ENCODE peak calls at places on chromosome 21, in six cellular contexts. One of them, this sample, is unnamed.

GRCh38 chr21:41745971-41746743 is 20.7 kb downstream of the RIPK4 start:
- DNase-seq in H7: peak
- DNase-seq in spleen: no peak
- DNase-seq in HFF-Myc: no peak
- DNase-seq in suprapubic skin: no peak
- DNase-seq in right cardiac atrium: no peak
- DNase-seq in this sample: no peak

GRCh38 chr21:17688912-17689874 is 76.5 kb upstream of the BTG3 start:
- DNase-seq in suprapubic skin: no peak
- DNase-seq in H7: no peak
- DNase-seq in spleen: peak
- DNase-seq in right cardiac atrium: peak
- DNase-seq in HFF-Myc: peak
- DNase-seq in this sample: peak

GRCh38 chr21:34800797-34801518 is 132.2 kb downstream of the CLIC6 start:
- DNase-seq in right cardiac atrium: no peak
- DNase-seq in H7: no peak
- DNase-seq in HFF-Myc: no peak
- DNase-seq in spleen: no peak
- DNase-seq in suprapubic skin: no peak
- DNase-seq in this sample: peak

GRCh38 chr21:27807596-27807995 is 840.7 kb upstream of the ADAMTS5 start:
- DNase-seq in H7: no peak
- DNase-seq in suprapubic skin: no peak
- DNase-seq in HFF-Myc: no peak
- DNase-seq in right cardiac atrium: no peak
- DNase-seq in spleen: no peak
- DNase-seq in this sample: no peak

GRCh38 chr21:35316933-35317332 is 267.8 kb upstream of the RUNX1 start:
- DNase-seq in spleen: no peak
- DNase-seq in right cardiac atrium: peak
- DNase-seq in H7: no peak
- DNase-seq in suprapubic skin: no peak
- DNase-seq in HFF-Myc: no peak
- DNase-seq in this sample: peak

GRCh38 chr21:27058673-27059365 is 91.9 kb upstream of the ADAMTS5 start:
- DNase-seq in suprapubic skin: no peak
- DNase-seq in H7: no peak
- DNase-seq in right cardiac atrium: no peak
- DNase-seq in spleen: no peak
- DNase-seq in HFF-Myc: no peak
- DNase-seq in this sample: peak

GRCh38 chr21:34986561-34987533 is 62.3 kb downstream of the RUNX1 start:
- DNase-seq in HFF-Myc: no peak
- DNase-seq in spleen: no peak
- DNase-seq in right cardiac atrium: peak
- DNase-seq in H7: peak
- DNase-seq in suprapubic skin: no peak
- DNase-seq in this sample: peak

GRCh38 chr21:31133243-31133830 is 95.1 kb upstream of the KRTAP19-8 start:
- DNase-seq in HFF-Myc: no peak
- DNase-seq in H7: no peak
- DNase-seq in suprapubic skin: no peak
- DNase-seq in right cardiac atrium: no peak
- DNase-seq in spleen: no peak
- DNase-seq in this sample: no peak

GRCh38 chr21:27425172-27425571 is 458.3 kb upstream of the ADAMTS5 start:
- DNase-seq in right cardiac atrium: no peak
- DNase-seq in HFF-Myc: no peak
- DNase-seq in suprapubic skin: no peak
- DNase-seq in H7: no peak
- DNase-seq in spleen: no peak
- DNase-seq in this sample: no peak

GRCh38 chr21:41444703-41445464 is 18.8 kb downstream of the MX1 start:
- DNase-seq in H7: no peak
- DNase-seq in right cardiac atrium: no peak
- DNase-seq in suprapubic skin: no peak
- DNase-seq in spleen: peak
- DNase-seq in HFF-Myc: no peak
- DNase-seq in this sample: no peak

GRCh38 chr21:33712022-33712803 is 69.9 kb downstream of the ITSN1 start:
- DNase-seq in spleen: no peak
- DNase-seq in H7: peak
- DNase-seq in HFF-Myc: no peak
- DNase-seq in suprapubic skin: no peak
- DNase-seq in right cardiac atrium: no peak
- DNase-seq in this sample: no peak

GRCh38 chr21:35142036-35142825 is 93.1 kb upstream of the RUNX1 start:
- DNase-seq in right cardiac atrium: no peak
- DNase-seq in suprapubic skin: no peak
- DNase-seq in H7: no peak
- DNase-seq in spleen: no peak
- DNase-seq in HFF-Myc: no peak
- DNase-seq in this sample: peak

GRCh38 chr21:45973475-45974072 is 8.0 kb upstream of the COL6A1 start:
- DNase-seq in HFF-Myc: no peak
- DNase-seq in suprapubic skin: peak
- DNase-seq in H7: peak
- DNase-seq in spleen: peak
- DNase-seq in right cardiac atrium: peak
- DNase-seq in this sample: peak

GRCh38 chr21:45993210-45994085 is 11.9 kb downstream of the COL6A1 start:
- DNase-seq in HFF-Myc: no peak
- DNase-seq in right cardiac atrium: peak
- DNase-seq in suprapubic skin: peak
- DNase-seq in spleen: peak
- DNase-seq in H7: no peak
- DNase-seq in this sample: no peak

GRCh38 chr21:35905973-35906357 is 154.4 kb downstream of the SETD4 start:
- DNase-seq in right cardiac atrium: no peak
- DNase-seq in HFF-Myc: no peak
- DNase-seq in spleen: no peak
- DNase-seq in suprapubic skin: no peak
- DNase-seq in H7: no peak
- DNase-seq in this sample: no peak

GRCh38 chr21:29182674-29183073 is 52.2 kb downstream of the MAP3K7CL start:
- DNase-seq in HFF-Myc: no peak
- DNase-seq in suprapubic skin: no peak
- DNase-seq in spleen: no peak
- DNase-seq in right cardiac atrium: no peak
- DNase-seq in H7: no peak
- DNase-seq in this sample: no peak

GRCh38 chr21:35095859-35096291 is 46.8 kb upstream of the RUNX1 start:
- DNase-seq in spleen: no peak
- DNase-seq in right cardiac atrium: no peak
- DNase-seq in HFF-Myc: no peak
- DNase-seq in H7: no peak
- DNase-seq in suprapubic skin: no peak
- DNase-seq in this sample: no peak

GRCh38 chr21:37437376-37438080 is 71.0 kb downstream of the DYRK1A start:
- DNase-seq in spleen: no peak
- DNase-seq in H7: no peak
- DNase-seq in right cardiac atrium: no peak
- DNase-seq in HFF-Myc: no peak
- DNase-seq in suprapubic skin: no peak
- DNase-seq in this sample: no peak

GRCh38 chr21:37435719-37436118 is 69.1 kb downstream of the DYRK1A start:
- DNase-seq in HFF-Myc: peak
- DNase-seq in H7: no peak
- DNase-seq in right cardiac atrium: no peak
- DNase-seq in suprapubic skin: no peak
- DNase-seq in spleen: no peak
- DNase-seq in this sample: peak

GRCh38 chr21:37433441-37433840 is 66.9 kb downstream of the DYRK1A start:
- DNase-seq in spleen: no peak
- DNase-seq in suprapubic skin: no peak
- DNase-seq in HFF-Myc: no peak
- DNase-seq in H7: no peak
- DNase-seq in right cardiac atrium: no peak
- DNase-seq in this sample: no peak

GRCh38 chr21:37435120-37435519 is 68.5 kb downstream of the DYRK1A start:
- DNase-seq in HFF-Myc: peak
- DNase-seq in H7: peak
- DNase-seq in suprapubic skin: no peak
- DNase-seq in spleen: no peak
- DNase-seq in right cardiac atrium: peak
- DNase-seq in this sample: peak

DNA sequence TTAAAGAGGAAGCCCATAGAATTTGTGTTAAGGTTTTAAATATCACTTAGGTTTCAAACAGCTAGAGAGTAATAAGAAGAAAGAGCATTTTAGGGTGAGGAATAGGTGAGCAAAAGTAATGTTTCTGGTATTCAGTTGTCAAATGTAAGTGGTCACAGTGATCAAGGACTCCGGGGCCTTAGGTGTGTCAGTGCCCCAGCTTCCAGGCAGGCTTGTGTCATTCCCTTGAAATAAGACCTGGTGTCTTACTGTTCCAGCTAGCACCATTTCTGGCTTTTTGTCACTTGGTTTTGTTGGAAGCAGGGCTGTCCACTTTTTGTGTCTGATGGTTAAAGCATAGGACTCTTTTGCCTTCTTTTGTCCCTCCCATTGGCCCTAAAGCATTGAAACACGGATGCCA is 69.6 kb downstream of the DYRK1A start:
- DNase-seq in H7: no peak
- DNase-seq in HFF-Myc: no peak
- DNase-seq in spleen: no peak
- DNase-seq in right cardiac atrium: no peak
- DNase-seq in suprapubic skin: no peak
- DNase-seq in this sample: no peak
- H3K4me3 ChIP-seq in H7: no peak
- H3K4me3 ChIP-seq in HFF-Myc: no peak
- H3K4me3 ChIP-seq in spleen: no peak
- H3K4me3 ChIP-seq in right cardiac atrium: no peak
- H3K4me3 ChIP-seq in suprapubic skin: no peak
- H3K4me3 ChIP-seq in this sample: no peak

GRCh38 chr21:37006243-37006520 is 320 bp upstream of the RIPPLY3 start:
- DNase-seq in spleen: no peak
- DNase-seq in HFF-Myc: no peak
- DNase-seq in suprapubic skin: no peak
- DNase-seq in right cardiac atrium: no peak
- DNase-seq in H7: no peak
- DNase-seq in this sample: no peak
- H3K4me3 ChIP-seq in spleen: peak
- H3K4me3 ChIP-seq in HFF-Myc: peak
- H3K4me3 ChIP-seq in suprapubic skin: peak
- H3K4me3 ChIP-seq in right cardiac atrium: peak
- H3K4me3 ChIP-seq in H7: peak
- H3K4me3 ChIP-seq in this sample: peak

GRCh38 chr21:43975469-43976098 is 36.5 kb upstream of the TRAPPC10 start:
- DNase-seq in suprapubic skin: no peak
- DNase-seq in H7: peak
- DNase-seq in HFF-Myc: peak
- DNase-seq in spleen: peak
- DNase-seq in right cardiac atrium: peak
- DNase-seq in this sample: peak
- H3K4me3 ChIP-seq in suprapubic skin: no peak
- H3K4me3 ChIP-seq in H7: no peak
- H3K4me3 ChIP-seq in HFF-Myc: no peak
- H3K4me3 ChIP-seq in spleen: no peak
- H3K4me3 ChIP-seq in right cardiac atrium: no peak
- H3K4me3 ChIP-seq in this sample: no peak

GRCh38 chr21:38663282-38663681 is 142.4 kb upstream of the ETS2 start:
- DNase-seq in suprapubic skin: no peak
- DNase-seq in H7: no peak
- DNase-seq in HFF-Myc: no peak
- DNase-seq in right cardiac atrium: no peak
- DNase-seq in spleen: no peak
- DNase-seq in this sample: no peak

GRCh38 chr21:38660333-38661295 is 145.1 kb upstream of the ETS2 start:
- DNase-seq in H7: peak
- DNase-seq in spleen: no peak
- DNase-seq in suprapubic skin: no peak
- DNase-seq in right cardiac atrium: peak
- DNase-seq in HFF-Myc: no peak
- DNase-seq in this sample: no peak

GRCh38 chr21:38662224-38662568 is 143.5 kb upstream of the ETS2 start:
- DNase-seq in H7: peak
- DNase-seq in HFF-Myc: no peak
- DNase-seq in spleen: no peak
- DNase-seq in suprapubic skin: no peak
- DNase-seq in right cardiac atrium: no peak
- DNase-seq in this sample: no peak

GRCh38 chr21:38659936-38660332 is 145.8 kb upstream of the ETS2 start:
- DNase-seq in suprapubic skin: no peak
- DNase-seq in right cardiac atrium: no peak
- DNase-seq in HFF-Myc: no peak
- DNase-seq in H7: peak
- DNase-seq in spleen: no peak
- DNase-seq in this sample: no peak

GRCh38 chr21:38661296-38662223 is 144.2 kb upstream of the ETS2 start:
- DNase-seq in H7: peak
- DNase-seq in spleen: peak
- DNase-seq in suprapubic skin: no peak
- DNase-seq in HFF-Myc: no peak
- DNase-seq in right cardiac atrium: peak
- DNase-seq in this sample: peak
- H3K4me3 ChIP-seq in H7: peak
- H3K4me3 ChIP-seq in spleen: peak
- H3K4me3 ChIP-seq in suprapubic skin: peak
- H3K4me3 ChIP-seq in HFF-Myc: peak
- H3K4me3 ChIP-seq in right cardiac atrium: peak
- H3K4me3 ChIP-seq in this sample: peak

DNA sequence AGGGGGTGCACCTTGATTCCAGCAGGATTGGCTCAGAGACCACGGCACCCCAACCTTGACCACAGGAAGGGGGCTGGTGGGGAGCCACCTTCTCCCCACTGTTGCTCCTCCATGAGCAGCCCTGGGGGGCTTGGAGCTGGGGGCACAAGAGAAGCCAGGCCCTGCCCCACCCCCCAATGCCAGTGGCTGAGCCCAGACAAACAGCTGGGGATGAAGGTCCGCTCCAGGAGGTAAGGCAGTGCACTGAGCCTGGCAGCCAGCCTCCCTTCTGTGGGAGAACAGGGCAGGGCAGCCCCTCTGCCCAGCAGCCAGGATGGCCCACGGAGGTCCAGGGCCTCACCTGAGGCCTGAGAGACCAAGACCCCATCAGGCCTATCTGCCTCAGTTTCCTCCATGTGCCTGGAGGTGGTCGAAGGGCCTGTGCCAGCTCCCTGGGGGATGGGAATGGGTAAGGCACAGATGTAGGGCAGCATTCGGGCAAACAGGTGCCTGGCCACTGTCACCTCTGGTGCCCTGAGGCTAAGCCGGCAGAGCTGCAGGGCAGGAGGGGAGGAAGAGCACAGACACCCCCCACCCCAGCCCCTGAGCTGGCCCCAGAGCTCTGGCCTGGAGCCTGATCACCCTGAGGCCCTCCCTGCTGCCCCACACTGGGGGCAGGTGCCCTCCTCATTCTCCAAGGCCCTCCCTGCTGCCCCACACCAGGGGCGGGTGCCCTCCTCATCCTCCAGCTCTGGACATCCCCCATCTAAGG is 7.1 kb downstream of the ITGB2 start:
- DNase-seq in spleen: peak
- DNase-seq in right cardiac atrium: no peak
- DNase-seq in H7: no peak
- DNase-seq in suprapubic skin: no peak
- DNase-seq in HFF-Myc: no peak
- DNase-seq in this sample: no peak
- H3K4me3 ChIP-seq in spleen: peak
- H3K4me3 ChIP-seq in right cardiac atrium: no peak
- H3K4me3 ChIP-seq in H7: no peak
- H3K4me3 ChIP-seq in suprapubic skin: no peak
- H3K4me3 ChIP-seq in HFF-Myc: no peak
- H3K4me3 ChIP-seq in this sample: no peak